ENCODE peak calls at places on chromosome 1, in seven cellular contexts. B is IMR-90, R is fibroblast of lung, F is colonic mucosa, Y is HCT116, J is PC-3, P is mammary epithelial cell. D is an unnamed sample.
A peak's percentile ranks its signal among the peaks of the same experiment; 100 is the strongest.

GRCh38 chr1:6260961-6261614 is at the start of gene GPR153:
- DNase-seq in J (peak; percentile 77), Y (no peak), R (peak; percentile 36), B (no peak), P (peak; percentile 54), F (peak; percentile 57), D (no peak)

GRCh38 chr1:204493882-204494280 is 724 bp downstream of the PIK3C2B start:
- DNase-seq in F (peak; percentile 92), Y (no peak), P (no peak), J (peak; percentile 85), R (no peak), B (peak; percentile 48), D (peak; percentile 86)

GRCh38 chr1:51189421-51190073 is 46.5 kb upstream of the RNF11 start:
- DNase-seq in R (peak; percentile 84), J (peak; percentile 79), P (peak; percentile 34), F (peak; percentile 34), Y (peak; percentile 61), B (peak; percentile 79), D (no peak)

GRCh38 chr1:111516008-111516535 is 12.6 kb upstream of the ADORA3 start:
- DNase-seq in J (no peak), Y (no peak), R (peak; percentile 62), F (no peak), B (peak; percentile 82), P (no peak), D (no peak)

GRCh38 chr1:63662056-63662836 is 69.0 kb downstream of the PGM1 start:
- DNase-seq in B (peak; percentile 67), Y (peak; percentile 78), F (no peak), P (peak; percentile 95), R (peak; percentile 87), J (peak; percentile 93), D (no peak)

GRCh38 chr1:234875953-234876814 is 252.5 kb downstream of the TOMM20 start:
- DNase-seq in F (peak; percentile 73), B (peak; percentile 51), P (no peak), J (peak; percentile 49), Y (no peak), R (peak; percentile 68), D (no peak)

GRCh38 chr1:16276302-16277020 is 39.5 kb upstream of the CPLANE2 start:
- DNase-seq in J (no peak), Y (no peak), B (no peak), R (no peak), F (no peak), P (no peak), D (no peak)

GRCh38 chr1:161216945-161217712 is 2.0 kb downstream of the FCER1G start:
- DNase-seq in P (no peak), R (peak; percentile 80), B (peak; percentile 86), F (no peak), J (no peak), Y (no peak), D (peak; percentile 7)

GRCh38 chr1:203278885-203279406 is 26.4 kb upstream of the BTG2 start:
- DNase-seq in F (no peak), Y (no peak), B (no peak), P (no peak), J (no peak), R (no peak), D (no peak)

GRCh38 chr1:30286241-30286983 is 437.0 kb downstream of the MATN1 start:
- DNase-seq in F (peak; percentile 12), R (no peak), P (no peak), B (no peak), Y (no peak), J (no peak), D (no peak)

GRCh38 chr1:178538192-178538916 is 25.4 kb downstream of the TEX35 start:
- DNase-seq in P (peak; percentile 19), Y (no peak), J (peak; percentile 83), B (peak; percentile 88), R (peak; percentile 40), F (no peak), D (no peak)

GRCh38 chr1:227947425-227947677 is 381 bp downstream of the WNT9A start:
- DNase-seq in F (peak; percentile 22), B (no peak), R (no peak), P (peak; percentile 36), Y (no peak), J (no peak), D (no peak)

GRCh38 chr1:44500181-44501021 is 95.3 kb downstream of the RNF220 start:
- DNase-seq in R (peak; percentile 23), P (no peak), J (peak; percentile 23), Y (no peak), F (no peak), B (no peak), D (no peak)

GRCh38 chr1:9186082-9186859 is 48.3 kb upstream of the H6PD start:
- DNase-seq in B (peak; percentile 87), F (no peak), R (peak; percentile 66), Y (no peak), P (no peak), J (no peak), D (no peak)

GRCh38 chr1:174191255-174191906 is 32.1 kb downstream of the RABGAP1L start:
- DNase-seq in B (peak; percentile 56), Y (no peak), P (peak; percentile 21), J (peak; percentile 28), R (no peak), F (no peak), D (no peak)

GRCh38 chr1:56939209-56939608 is 26.6 kb downstream of the C8B start:
- DNase-seq in J (no peak), Y (no peak), B (no peak), P (no peak), F (no peak), R (no peak), D (no peak)

GRCh38 chr1:84253891-84254290 is 47.6 kb upstream of the SAMD13 start:
- DNase-seq in R (peak; percentile 94), P (peak; percentile 96), F (peak; percentile 72), J (peak; percentile 98), Y (peak; percentile 98), B (peak; percentile 97), D (peak; percentile 78)

GRCh38 chr1:107514841-107515240 is 374.0 kb downstream of the NTNG1 start:
- DNase-seq in Y (no peak), P (no peak), R (no peak), B (no peak), F (no peak), J (no peak), D (no peak)

GRCh38 chr1:220701974-220702373 is 11.8 kb downstream of the C1orf115 start:
- DNase-seq in J (no peak), F (no peak), B (no peak), P (no peak), Y (no peak), R (no peak), D (no peak)

GRCh38 chr1:59223943-59224639 is 72.8 kb upstream of the FGGY start:
- DNase-seq in R (no peak), P (no peak), F (no peak), B (peak; percentile 20), J (no peak), Y (no peak), D (no peak)

GRCh38 chr1:196063952-196064351 is 544.3 kb downstream of the KCNT2 start:
- DNase-seq in B (no peak), R (peak; percentile 5), P (no peak), J (no peak), F (no peak), Y (no peak), D (no peak)

GRCh38 chr1:110879758-110880606 is 7.0 kb downstream of the CD53 start:
- DNase-seq in Y (no peak), J (peak; percentile 41), R (no peak), P (peak; percentile 50), B (no peak), F (no peak), D (no peak)

GRCh38 chr1:1031659-1032245 is 11.8 kb downstream of the AGRN start:
- DNase-seq in Y (no peak), P (no peak), R (no peak), F (no peak), J (no peak), B (no peak), D (no peak)
- H3K4me1 ChIP-seq in Y (peaks cover 6% of the 10 kb centered on the region), P (no peaks in the 10 kb centered on the region), R (no peaks in the 10 kb centered on the region), F (peaks cover 7% of the 10 kb centered on the region), J (no peaks in the 10 kb centered on the region), B (peaks cover 5% of the 10 kb centered on the region), D (no peaks in the 10 kb centered on the region)

DNA sequence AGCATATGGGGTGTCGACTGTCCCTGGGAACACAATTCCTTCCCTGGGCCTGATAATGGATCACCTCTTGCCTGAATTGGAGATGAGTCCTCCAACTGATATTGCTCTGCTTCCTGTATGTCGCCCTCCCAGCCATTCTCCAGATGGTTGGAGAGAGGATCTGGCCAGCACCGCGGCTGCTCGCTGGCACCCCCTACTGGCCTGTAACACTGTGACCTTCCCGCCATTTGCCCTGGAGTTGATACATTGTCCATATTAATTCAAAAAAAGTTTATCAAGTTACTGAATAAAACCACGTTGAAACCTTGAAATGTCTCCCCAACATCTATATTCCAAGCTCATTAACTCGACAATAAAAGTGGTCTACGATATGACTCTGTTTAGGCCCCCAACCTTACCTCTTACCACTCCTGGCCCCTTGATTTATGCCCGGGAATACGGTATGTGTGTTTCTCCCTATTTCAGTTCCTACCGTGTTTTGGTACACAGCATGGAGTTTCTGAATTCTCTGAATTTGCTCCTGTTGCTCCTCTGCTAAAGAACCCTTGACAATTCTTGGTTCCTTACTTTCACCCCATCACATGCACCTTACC is 241.8 kb upstream of the KIAA0040 start:
- DNase-seq in J (no peak), B (no peak), R (no peak), F (no peak), Y (no peak), P (no peak), D (no peak)
- TF ChIP-seq CTCF in J (peak; percentile 58), B (no peak), R (no peak), F (no peak), Y (peak; percentile 78), P (no peak), D (no peak)

DNA sequence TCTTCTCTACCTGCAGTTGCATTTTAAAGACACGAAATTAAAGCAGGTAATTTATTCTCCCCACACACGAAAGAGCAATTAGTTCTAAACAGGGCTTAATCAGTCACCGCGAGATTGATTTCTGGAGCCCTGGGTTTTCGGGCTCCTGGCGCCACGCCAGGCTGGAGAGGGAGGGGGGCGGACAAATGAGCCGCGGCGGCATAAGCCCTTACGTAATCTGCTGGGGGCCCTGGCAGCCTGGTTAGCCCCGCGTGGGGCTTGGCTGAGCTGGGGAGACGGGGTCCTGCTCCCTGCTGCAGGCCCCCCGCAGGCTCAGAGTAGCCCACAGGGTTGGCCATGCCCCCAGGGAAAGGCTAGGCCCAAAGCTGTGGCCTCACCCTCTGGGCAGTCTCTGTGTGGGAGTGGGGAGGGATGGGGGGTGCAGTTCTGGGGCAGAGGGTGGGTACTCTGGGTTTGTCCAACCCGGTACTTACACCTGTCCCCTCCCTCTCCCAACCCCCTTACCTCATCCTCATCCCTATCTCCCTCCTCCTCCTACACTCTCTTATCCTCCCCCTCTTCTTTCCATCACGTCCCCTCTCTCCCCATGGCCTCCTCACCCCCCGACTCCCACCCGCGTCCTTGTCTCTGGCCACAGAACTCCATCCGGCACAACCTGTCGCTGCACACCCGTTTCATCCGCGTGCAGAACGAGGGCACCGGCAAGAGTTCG is 19.9 kb downstream of the FOXO6 start:
- DNase-seq in J (no peak), B (no peak), R (no peak), Y (peak; percentile 18), F (peak; percentile 38), P (no peak), D (peak; percentile 90)
- H3K9ac ChIP-seq in J (peak overlapping the region; percentile 64), B (no peak overlapping the region), R (no peak overlapping the region), Y (peak overlapping the region; percentile 65), F (peak overlapping the region; percentile 87), P (no peak overlapping the region), D (peak overlapping the region; percentile 51)

GRCh38 chr1:27562021-27562420 is 41.9 kb downstream of the AHDC1 start:
- DNase-seq in Y (no peak), P (no peak), B (no peak), R (no peak), F (no peak), J (no peak), D (no peak)
- H3K4me1 ChIP-seq in Y (peaks cover 74% of the 10 kb centered on the region), P (peaks cover 71% of the 10 kb centered on the region), B (peaks cover 46% of the 10 kb centered on the region), R (peaks cover 71% of the 10 kb centered on the region), F (peaks cover 32% of the 10 kb centered on the region), J (peaks cover 42% of the 10 kb centered on the region), D (peaks cover 72% of the 10 kb centered on the region)

GRCh38 chr1:214349781-214350180 is 68.8 kb downstream of the SMYD2 start:
- DNase-seq in J (no peak), Y (no peak), B (no peak), P (no peak), R (no peak), F (no peak), D (no peak)
- TF ChIP-seq CTCF in J (no peak), Y (no peak), B (no peak), P (no peak), R (no peak), F (no peak), D (no peak)

D was measured in kidney.